ENCODE peak calls at places on chromosomes 3 and 15, in eight cellular contexts. P is colonic mucosa, Y is MM.1S, D is A549, Z is fibroblast of lung, E is tibial nerve, Q is left ventricle myocardium inferior, O is transverse colon. I is an unnamed sample. For H3K4me1, the result is how much of the 10 kb centered on the place peaks cover.

GRCh38 chr15:100766225-100767001 is 113.2 kb upstream of the ALDH1A3 start:
- DNase-seq in P (no peak), Y (no peak), D (no peak), Z (no peak), E (peak), Q (no peak), O (no peak), I (no peak)

GRCh38 chr15:91521996-91522395 is 331.5 kb upstream of the SLCO3A1 start:
- DNase-seq in P (no peak), Y (no peak), D (no peak), Z (peak), E (no peak), Q (no peak), O (no peak), I (peak)

GRCh38 chr3:14680115-14680514 is 5.2 kb downstream of the C3orf20 start:
- DNase-seq in P (no peak), Y (no peak), D (no peak), Z (no peak), E (no peak), Q (no peak), O (no peak), I (no peak)

GRCh38 chr15:60255390-60255789 is 142.4 kb downstream of the ANXA2 start:
- DNase-seq in P (no peak), Y (peak), D (no peak), Z (peak), E (no peak), Q (no peak), O (no peak), I (no peak)

GRCh38 chr3:176767385-176767784 is 429.9 kb downstream of the TBL1XR1 start:
- DNase-seq in P (no peak), Y (no peak), D (no peak), Z (peak), E (no peak), Q (no peak), O (no peak), I (peak)

GRCh38 chr3:138946554-138947302 is at the start of the genes FOXL2 and FOXL2NB:
- DNase-seq in P (no peak), Y (no peak), D (peak), Z (peak), E (no peak), Q (no peak), O (no peak), I (peak)

GRCh38 chr3:78812166-78812565 is 955.6 kb downstream of the ROBO1 start:
- DNase-seq in P (no peak), Y (no peak), D (no peak), Z (no peak), E (no peak), Q (no peak), O (no peak), I (no peak)

GRCh38 chr3:67661079-67661478 is 6.7 kb upstream of the SUCLG2 start:
- DNase-seq in P (no peak), Y (no peak), D (no peak), Z (no peak), E (no peak), Q (no peak), O (no peak), I (no peak)

GRCh38 chr3:39814007-39814406 is 4.6 kb downstream of the MYRIP start:
- DNase-seq in P (no peak), Y (no peak), D (no peak), Z (no peak), E (no peak), Q (no peak), O (no peak), I (peak)

GRCh38 chr3:194141415-194142155 is 5.6 kb downstream of the HES1 start:
- DNase-seq in P (peak), Y (peak), D (peak), Z (peak), E (peak), Q (peak), O (peak), I (peak)

GRCh38 chr3:5038243-5038642 is 59.0 kb downstream of the BHLHE40 start:
- DNase-seq in P (no peak), Y (no peak), D (no peak), Z (no peak), E (no peak), Q (no peak), O (no peak), I (no peak)

GRCh38 chr3:134543113-134543512 is 57.3 kb downstream of the CEP63 start:
- DNase-seq in P (no peak), Y (no peak), D (no peak), Z (peak), E (no peak), Q (no peak), O (no peak), I (peak)

GRCh38 chr3:186466391-186466974 is 77.7 kb downstream of the CRYGS start:
- DNase-seq in P (no peak), Y (no peak), D (no peak), Z (no peak), E (no peak), Q (no peak), O (no peak), I (peak)

GRCh38 chr15:35696767-35697231 is 150.8 kb upstream of the DPH6 start:
- DNase-seq in P (no peak), Y (no peak), D (peak), Z (peak), E (no peak), Q (no peak), O (no peak), I (peak)

GRCh38 chr3:159451482-159451881 is 537.2 kb upstream of the IL12A start:
- DNase-seq in P (no peak), Y (no peak), D (no peak), Z (no peak), E (no peak), Q (no peak), O (no peak), I (no peak)

GRCh38 chr3:135089451-135089850 is 294.4 kb downstream of the EPHB1 start:
- DNase-seq in P (no peak), Y (no peak), D (no peak), Z (no peak), E (no peak), Q (no peak), O (no peak), I (no peak)

GRCh38 chr3:56816061-56816460 is 14.3 kb upstream of the ARHGEF3 start:
- DNase-seq in P (no peak), Y (no peak), D (no peak), Z (no peak), E (no peak), Q (no peak), O (no peak), I (no peak)

GRCh38 chr3:46671541-46672348 is 21.7 kb downstream of the ALS2CL start:
- DNase-seq in P (no peak), Y (no peak), D (no peak), Z (no peak), E (peak), Q (peak), O (peak), I (no peak)

GRCh38 chr3:5071061-5071460 is 51.0 kb upstream of the ARL8B start:
- DNase-seq in P (no peak), Y (no peak), D (no peak), Z (peak), E (no peak), Q (no peak), O (no peak), I (peak)

GRCh38 chr3:50654196-50654595 is 20.5 kb upstream of the DOCK3 start:
- DNase-seq in P (no peak), Y (no peak), D (no peak), Z (no peak), E (no peak), Q (no peak), O (no peak), I (no peak)

GRCh38 chr3:127706785-127707351 is 34.1 kb downstream of the ABTB1 start:
- DNase-seq in P (no peak), Y (no peak), D (no peak), Z (no peak), E (no peak), Q (no peak), O (peak), I (no peak)

GRCh38 chr3:48970568-48970967 is 19.5 kb upstream of the P4HTM start:
- DNase-seq in P (no peak), Y (no peak), D (no peak), Z (no peak), E (no peak), Q (no peak), O (no peak), I (no peak)

GRCh38 chr3:143885803-143886427 is 37.6 kb upstream of the SLC9A9 start:
- DNase-seq in P (peak), Y (peak), D (peak), Z (peak), E (no peak), Q (no peak), O (no peak), I (no peak)

GRCh38 chr15:37872661-37873060 is 61.8 kb upstream of the TMCO5A start:
- DNase-seq in P (no peak), Y (no peak), D (no peak), Z (peak), E (no peak), Q (no peak), O (no peak), I (no peak)

GRCh38 chr15:89399390-89400120 is 64.9 kb upstream of the POLG start:
- DNase-seq in P (peak), Y (peak), D (peak), Z (no peak), E (no peak), Q (no peak), O (peak), I (no peak)

GRCh38 chr15:34039506-34040123 is 611 bp upstream of the AVEN start:
- DNase-seq in P (no peak), Y (peak), D (no peak), Z (peak), E (no peak), Q (no peak), O (no peak), I (no peak)

GRCh38 chr15:77031376-77032050 is 36.6 kb downstream of the PSTPIP1 start:
- DNase-seq in P (peak), Y (peak), D (no peak), Z (no peak), E (no peak), Q (no peak), O (peak), I (no peak)

GRCh38 chr3:30637310-30638227 is 31.2 kb downstream of the TGFBR2 start:
- DNase-seq in P (no peak), Y (no peak), D (no peak), Z (no peak), E (no peak), Q (no peak), O (no peak), I (no peak)

GRCh38 chr15:56929389-56929788 is 10.9 kb downstream of the TCF12 start:
- DNase-seq in P (no peak), Y (no peak), D (no peak), Z (peak), E (no peak), Q (no peak), O (no peak), I (peak)

GRCh38 chr3:76365284-76365683 is 579.9 kb upstream of the ZNF717 start:
- DNase-seq in P (no peak), Y (no peak), D (no peak), Z (no peak), E (no peak), Q (no peak), O (no peak), I (no peak)

GRCh38 chr15:43441316-43441715 is 51.6 kb downstream of the TP53BP1 start:
- DNase-seq in P (no peak), Y (peak), D (peak), Z (peak), E (no peak), Q (no peak), O (no peak), I (peak)

GRCh38 chr15:67184208-67184925 is 70.1 kb downstream of the AAGAB start:
- DNase-seq in P (no peak), Y (no peak), D (no peak), Z (no peak), E (no peak), Q (no peak), O (no peak), I (no peak)

GRCh38 chr15:70186152-70186551 is 88.4 kb upstream of the TLE3 start:
- DNase-seq in P (no peak), Y (no peak), D (no peak), Z (no peak), E (no peak), Q (no peak), O (no peak), I (no peak)

GRCh38 chr3:81985996-81986723 is 224.7 kb upstream of the GBE1 start:
- DNase-seq in P (no peak), Y (no peak), D (no peak), Z (no peak), E (no peak), Q (no peak), O (no peak), I (no peak)

GRCh38 chr3:127680790-127681189 is 8.0 kb downstream of the ABTB1 start:
- DNase-seq in P (no peak), Y (no peak), D (no peak), Z (no peak), E (peak), Q (peak), O (no peak), I (no peak)

GRCh38 chr15:31102049-31102321 is 460 bp upstream of the TRPM1 start:
- DNase-seq in P (no peak), Y (no peak), D (no peak), Z (no peak), E (no peak), Q (no peak), O (no peak), I (no peak)

GRCh38 chr3:54217828-54218227 is 95.5 kb downstream of the CACNA2D3 start:
- DNase-seq in P (no peak), Y (no peak), D (no peak), Z (no peak), E (no peak), Q (no peak), O (no peak), I (no peak)

GRCh38 chr3:66416556-66417304 is 84.1 kb downstream of the LRIG1 start:
- DNase-seq in P (peak), Y (no peak), D (no peak), Z (no peak), E (no peak), Q (no peak), O (no peak), I (peak)
- H3K4me1 ChIP-seq in P (under half), Y (under half), D (under half), Z (under half), E (under half), Q (half or more), O (under half), I (under half)

DNA sequence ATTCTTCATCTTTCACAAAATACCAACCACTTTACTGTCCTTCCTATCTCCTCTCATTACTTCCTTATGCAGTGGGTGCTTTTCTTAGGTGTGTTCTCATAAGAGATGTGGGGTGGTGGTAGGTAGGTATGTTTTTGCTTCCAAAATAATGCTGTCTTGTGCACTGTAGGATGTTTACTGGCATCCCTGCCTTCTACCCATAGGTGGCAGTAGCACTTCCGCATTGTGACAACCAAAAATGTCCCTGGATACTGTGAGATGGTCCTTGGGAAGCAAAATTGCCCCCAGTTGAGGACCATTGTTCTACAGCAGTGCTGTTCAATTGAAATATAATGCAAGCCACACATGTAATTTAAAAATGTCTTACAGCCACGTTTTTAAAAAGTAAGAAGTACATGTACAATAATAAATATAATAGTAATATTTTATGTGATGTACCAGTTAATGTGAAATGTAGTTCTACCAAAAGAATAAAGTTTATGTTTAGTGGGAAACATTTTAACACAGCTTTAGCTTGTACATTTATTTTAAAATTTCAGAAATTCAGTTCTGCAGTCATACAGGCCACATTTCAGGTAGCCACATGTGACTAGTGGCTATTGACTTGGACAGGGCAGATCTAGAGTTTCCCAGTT is 75.2 kb downstream of the NEO1 start:
- DNase-seq in P (peak), Y (peak), D (peak), Z (peak), E (no peak), Q (no peak), O (no peak), I (peak)
- TF ChIP-seq CTCF in P (peak), Y (peak), D (peak), Z (peak), E (peak), Q (peak), O (peak), I (peak)

DNA sequence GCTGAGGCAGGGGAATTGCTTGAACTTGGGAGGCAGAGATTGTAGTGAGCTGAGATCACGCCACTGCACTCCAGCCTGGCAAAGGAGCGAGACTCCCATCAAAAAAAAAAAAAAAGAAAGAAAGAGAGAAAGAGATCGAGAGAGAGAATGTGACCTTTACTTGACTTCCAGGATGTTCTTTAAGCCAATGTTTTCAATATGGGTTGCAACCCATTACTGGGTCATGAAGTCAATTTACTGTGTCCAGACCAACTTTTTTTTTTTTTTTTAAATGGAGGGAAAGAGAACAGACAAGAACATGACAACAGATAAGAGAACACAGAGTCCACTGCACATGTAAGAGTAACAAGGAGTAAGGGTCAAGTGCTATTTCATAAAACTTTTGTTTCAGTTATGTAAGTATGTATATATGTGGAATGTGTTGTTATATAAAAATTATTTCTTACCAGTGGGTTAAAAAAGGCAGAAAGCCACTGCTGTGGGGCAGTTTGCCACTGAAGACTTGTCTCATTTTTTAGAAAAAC is 29.9 kb downstream of the RAB8B start:
- DNase-seq in P (no peak), Y (no peak), D (no peak), Z (peak), E (no peak), Q (no peak), O (no peak), I (no peak)
- H3K4me1 ChIP-seq in P (under half), Y (under half), D (under half), Z (under half), E (half or more), Q (under half), O (under half), I (under half)

DNA sequence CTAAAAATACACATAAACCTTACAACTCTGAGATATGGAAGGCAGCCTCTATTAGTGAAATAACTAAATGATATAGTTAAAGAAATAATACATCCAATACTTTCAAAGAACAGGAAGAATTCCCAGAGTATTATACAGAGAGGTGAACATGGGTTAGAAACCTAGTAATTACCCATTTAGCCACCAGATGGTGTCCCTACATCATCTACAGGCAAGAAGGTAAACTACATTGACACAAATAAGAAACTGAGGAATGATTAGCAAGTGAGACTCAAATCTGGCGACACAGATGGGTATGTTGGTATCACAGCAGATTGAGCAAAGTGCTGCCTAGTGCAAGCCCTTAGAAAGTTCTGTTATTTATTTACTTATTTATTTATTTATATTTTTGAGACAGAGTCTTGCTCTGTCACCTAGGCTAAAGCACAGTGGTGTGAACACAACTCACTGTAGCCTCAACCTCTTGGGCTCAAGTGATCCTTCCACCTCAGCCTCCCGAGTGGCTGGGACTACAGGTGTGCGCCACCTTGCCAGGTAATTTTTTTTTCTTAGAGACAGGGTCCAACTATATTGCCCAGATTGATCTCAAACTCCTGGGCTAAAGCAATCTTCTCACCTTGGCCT is 28.2 kb downstream of the NEK4 start:
- DNase-seq in P (no peak), Y (peak), D (peak), Z (peak), E (no peak), Q (no peak), O (no peak), I (peak)
- TF ChIP-seq CTCF in P (peak), Y (peak), D (peak), Z (peak), E (peak), Q (peak), O (peak), I (peak)

GRCh38 chr3:189900578-189900977 is 220.1 kb downstream of the P3H2 start:
- DNase-seq in P (peak), Y (no peak), D (no peak), Z (no peak), E (no peak), Q (no peak), O (peak), I (no peak)

GRCh38 chr3:189899186-189899585 is 221.5 kb downstream of the P3H2 start:
- DNase-seq in P (no peak), Y (no peak), D (no peak), Z (no peak), E (no peak), Q (no peak), O (no peak), I (no peak)

GRCh38 chr3:189902230-189903186 is 218.2 kb downstream of the P3H2 start:
- DNase-seq in P (no peak), Y (no peak), D (no peak), Z (no peak), E (no peak), Q (no peak), O (no peak), I (peak)

GRCh38 chr3:189903562-189904250 is 217.0 kb downstream of the P3H2 start:
- DNase-seq in P (peak), Y (no peak), D (no peak), Z (no peak), E (no peak), Q (no peak), O (peak), I (no peak)

GRCh38 chr3:189901481-189901880 is 219.2 kb downstream of the P3H2 start:
- DNase-seq in P (no peak), Y (no peak), D (no peak), Z (no peak), E (no peak), Q (no peak), O (no peak), I (no peak)
- H3K4me1 ChIP-seq in P (under half), Y (under half), D (under half), Z (under half), E (under half), Q (under half), O (under half), I (under half)

I was measured in astrocyte.